ENCODE peak calls at places on chromosomes 13 and 19, in five cellular contexts. Z is colonic mucosa, Y is bronchial epithelial cell, L is cardiac muscle cell, T is Caco-2. B is an unnamed sample.

GRCh38 chr13:65787087-65787486 is 1443.0 kb downstream of the PCDH9 start:
- DNase-seq in Z (no peak), Y (no peak), L (peak), T (no peak), B (no peak)

GRCh38 chr19:2618611-2619010 is 83.9 kb downstream of the GNG7 start:
- DNase-seq in Z (peak), Y (peak), L (peak), T (no peak), B (peak)

GRCh38 chr19:14553939-14554243 is 18.0 kb downstream of the NDUFB7 start:
- DNase-seq in Z (no peak), Y (no peak), L (no peak), T (no peak), B (no peak)

GRCh38 chr13:21133077-21133476 is 43.3 kb downstream of the SKA3 start:
- DNase-seq in Z (no peak), Y (no peak), L (no peak), T (no peak), B (no peak)

GRCh38 chr13:25468330-25469178 is 96.8 kb downstream of the ATP8A2 start:
- DNase-seq in Z (no peak), Y (no peak), L (peak), T (no peak), B (peak)

GRCh38 chr19:9342610-9343304 is 18.8 kb downstream of the ZNF559 start:
- DNase-seq in Z (no peak), Y (no peak), L (no peak), T (no peak), B (no peak)

GRCh38 chr13:42083138-42083770 is 34.8 kb downstream of the DGKH start:
- DNase-seq in Z (no peak), Y (no peak), L (no peak), T (no peak), B (no peak)

GRCh38 chr13:34654203-34654602 is 287.9 kb upstream of the NBEA start:
- DNase-seq in Z (no peak), Y (no peak), L (no peak), T (no peak), B (no peak)

GRCh38 chr13:40792284-40793051 is 3.1 kb downstream of the SLC25A15 start:
- DNase-seq in Z (no peak), Y (no peak), L (no peak), T (no peak), B (no peak)

GRCh38 chr19:2625434-2625833 is 77.1 kb downstream of the GNG7 start:
- DNase-seq in Z (peak), Y (no peak), L (no peak), T (no peak), B (no peak)

GRCh38 chr19:36046443-36047050 is 7.5 kb downstream of the THAP8 start:
- DNase-seq in Z (no peak), Y (no peak), L (peak), T (no peak), B (no peak)

GRCh38 chr19:36747750-36748149 is 24.9 kb downstream of the ZNF850 start:
- DNase-seq in Z (no peak), Y (no peak), L (no peak), T (no peak), B (no peak)

GRCh38 chr13:59975807-59976445 is 187.8 kb downstream of the DIAPH3 start:
- DNase-seq in Z (no peak), Y (no peak), L (no peak), T (no peak), B (no peak)

GRCh38 chr13:44648392-44649117 is 72.4 kb upstream of the TSC22D1 start:
- DNase-seq in Z (no peak), Y (peak), L (peak), T (peak), B (peak)

GRCh38 chr13:95677564-95678386 is 836 bp downstream of the DNAJC3 start:
- DNase-seq in Z (peak), Y (peak), L (peak), T (no peak), B (peak)

GRCh38 chr19:51530616-51531015 is 854 bp downstream of the SIGLEC6 start:
- DNase-seq in Z (no peak), Y (no peak), L (no peak), T (no peak), B (no peak)
- H3K4me3 ChIP-seq in Z (no peak), Y (no peak), L (no peak), T (no peak), B (no peak)

GRCh38 chr19:17123041-17123440 is 47.5 kb downstream of the MYO9B start:
- DNase-seq in Z (no peak), Y (no peak), L (no peak), T (no peak), B (no peak)
- H3K4me3 ChIP-seq in Z (no peak), Y (no peak), L (no peak), T (no peak), B (no peak)

GRCh38 chr19:1580957-1581356 is 11.7 kb downstream of the MBD3 start:
- DNase-seq in Z (no peak), Y (no peak), L (no peak), T (no peak), B (no peak)
- H3K4me3 ChIP-seq in Z (no peak), Y (no peak), L (no peak), T (no peak), B (no peak)

GRCh38 chr13:112708560-112709240 is 18.9 kb downstream of the ATP11A start:
- DNase-seq in Z (no peak), Y (no peak), L (no peak), T (no peak), B (no peak)

GRCh38 chr13:112709825-112710783 is 20.3 kb downstream of the ATP11A start:
- DNase-seq in Z (no peak), Y (no peak), L (no peak), T (no peak), B (no peak)

GRCh38 chr13:112712451-112712881 is 22.6 kb downstream of the ATP11A start:
- DNase-seq in Z (no peak), Y (no peak), L (no peak), T (no peak), B (no peak)

GRCh38 chr13:112711528-112712265 is 21.9 kb downstream of the ATP11A start:
- DNase-seq in Z (peak), Y (peak), L (peak), T (peak), B (peak)

DNA sequence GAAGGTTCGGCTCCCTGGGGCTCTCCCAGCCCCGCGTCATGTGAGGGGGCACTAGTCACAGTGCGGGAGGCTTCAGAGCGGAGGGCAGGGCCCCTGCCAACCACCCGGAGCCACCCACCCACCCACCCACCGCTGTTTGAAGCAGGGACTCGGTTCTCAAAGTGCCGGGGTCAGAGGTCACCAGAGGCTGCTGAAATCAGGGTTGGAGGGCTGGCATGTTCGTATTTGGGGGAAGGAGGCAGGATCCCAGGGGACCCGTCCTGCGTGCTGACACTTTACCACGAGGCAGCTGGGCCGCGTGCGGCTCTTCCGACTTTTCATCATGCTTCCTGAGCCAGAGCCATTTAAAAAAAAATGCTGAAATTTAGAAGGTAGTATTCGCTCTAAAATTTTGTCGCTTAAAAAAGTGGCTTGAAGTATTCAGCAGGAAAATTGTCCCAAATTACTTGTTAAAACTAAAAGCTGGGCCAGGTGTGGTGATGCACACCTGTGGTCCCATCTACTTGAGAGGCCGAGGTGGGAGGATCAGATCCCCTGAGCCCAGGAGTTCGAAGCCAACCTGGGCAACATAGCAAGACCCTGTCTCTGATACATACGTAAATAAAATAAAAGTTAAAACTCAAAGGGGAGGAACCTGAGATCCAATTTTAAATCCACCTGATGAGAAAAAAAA is 21.2 kb downstream of the ATP11A start:
- DNase-seq in Z (no peak), Y (no peak), L (peak), T (no peak), B (no peak)
- H3K4me3 ChIP-seq in Z (no peak), Y (peak), L (no peak), T (peak), B (no peak)

GRCh38 chr13:100095498-100095897 is 6.6 kb downstream of the PCCA start:
- DNase-seq in Z (no peak), Y (no peak), L (no peak), T (no peak), B (no peak)

GRCh38 chr13:100096526-100096925 is 7.6 kb downstream of the PCCA start:
- DNase-seq in Z (no peak), Y (no peak), L (no peak), T (no peak), B (no peak)

GRCh38 chr13:100097821-100098220 is 8.9 kb downstream of the PCCA start:
- DNase-seq in Z (no peak), Y (no peak), L (no peak), T (no peak), B (no peak)

GRCh38 chr13:100100115-100100879 is 11.4 kb downstream of the PCCA start:
- DNase-seq in Z (peak), Y (peak), L (peak), T (no peak), B (peak)

DNA sequence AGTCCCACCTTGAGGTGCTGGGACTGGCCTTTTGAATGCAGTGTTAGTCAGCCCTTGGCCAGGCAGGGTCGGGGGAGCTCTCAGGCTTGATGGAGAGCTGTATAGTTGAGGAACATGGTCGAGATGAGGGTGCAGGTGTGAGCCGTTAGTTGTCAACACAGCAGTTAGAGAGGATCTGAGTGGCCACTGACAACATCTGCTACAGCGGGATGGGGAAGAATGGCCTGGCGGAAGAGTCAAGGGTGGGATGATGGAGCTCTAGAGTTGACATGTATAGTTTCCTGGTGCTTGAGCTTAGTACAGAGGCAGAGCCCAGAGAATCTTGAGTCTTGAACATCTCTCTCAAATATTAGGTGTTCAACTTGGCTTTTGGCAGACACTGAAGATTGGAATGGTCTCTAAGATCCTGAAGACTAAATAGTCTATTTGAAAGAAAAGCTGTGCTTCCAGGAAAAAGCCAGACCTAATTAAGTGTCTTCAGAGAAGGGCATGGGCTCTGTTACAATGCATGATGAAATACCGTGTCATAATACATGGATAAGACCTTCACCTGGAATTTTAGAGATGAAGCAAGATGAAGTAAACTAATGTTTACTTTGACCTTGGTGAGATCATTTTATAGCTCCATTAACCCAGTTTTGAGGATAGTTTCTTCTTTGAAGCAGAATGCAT is 9.7 kb downstream of the PCCA start:
- DNase-seq in Z (no peak), Y (no peak), L (peak), T (peak), B (no peak)
- H3K4me3 ChIP-seq in Z (no peak), Y (no peak), L (no peak), T (no peak), B (no peak)

DNA sequence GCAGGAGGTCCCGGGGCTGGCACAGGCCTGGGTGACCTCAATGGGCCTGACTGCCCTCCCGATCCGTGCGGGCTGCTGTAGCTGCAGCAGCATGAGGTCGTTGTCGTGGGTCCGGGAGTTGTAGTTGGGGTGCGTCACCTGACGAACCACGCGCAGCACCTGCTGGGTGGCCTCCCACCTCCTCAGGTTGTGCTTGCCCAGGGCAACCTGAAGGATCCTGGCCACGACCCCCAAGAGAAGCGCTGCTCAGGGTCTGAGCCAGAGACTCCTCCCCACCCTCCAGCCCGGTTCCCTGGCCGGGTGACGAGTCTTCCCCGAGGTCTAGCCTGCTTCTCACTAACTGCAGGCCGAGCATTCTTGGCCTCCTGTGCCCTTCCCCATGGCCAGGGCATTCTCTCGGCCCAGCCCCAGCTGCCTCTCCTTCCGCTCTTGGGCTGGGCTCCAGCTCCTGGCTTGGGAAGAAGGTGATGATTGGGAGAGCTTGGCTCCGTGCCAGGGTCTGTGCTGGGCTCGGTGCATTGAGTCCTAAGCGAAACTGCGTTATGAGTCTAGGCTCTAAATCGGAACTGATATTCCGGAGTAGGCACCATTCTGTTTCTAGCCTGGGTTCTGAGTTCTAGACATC is 3.1 kb downstream of the KLK14 start:
- DNase-seq in Z (no peak), Y (peak), L (peak), T (no peak), B (no peak)
- H3K4me3 ChIP-seq in Z (no peak), Y (no peak), L (no peak), T (no peak), B (no peak)

GRCh38 chr19:53537523-53538377 is at the start of gene ZNF331:
- DNase-seq in Z (peak), Y (peak), L (peak), T (peak), B (peak)
- H3K4me3 ChIP-seq in Z (peak), Y (peak), L (peak), T (peak), B (peak)

GRCh38 chr19:17243854-17244617 is 1.7 kb downstream of the NR2F6 start:
- DNase-seq in Z (peak), Y (no peak), L (peak), T (no peak), B (no peak)
- H3K4me3 ChIP-seq in Z (peak), Y (peak), L (peak), T (peak), B (peak)

GRCh38 chr13:106352850-106353249 is 182.6 kb downstream of the EFNB2 start:
- DNase-seq in Z (no peak), Y (no peak), L (no peak), T (no peak), B (no peak)

GRCh38 chr13:106349080-106349841 is 186.2 kb downstream of the EFNB2 start:
- DNase-seq in Z (peak), Y (peak), L (peak), T (peak), B (peak)

GRCh38 chr13:106348032-106348431 is 187.4 kb downstream of the EFNB2 start:
- DNase-seq in Z (no peak), Y (peak), L (peak), T (peak), B (peak)

GRCh38 chr13:106354961-106355360 is 180.5 kb downstream of the EFNB2 start:
- DNase-seq in Z (peak), Y (no peak), L (no peak), T (no peak), B (no peak)

DNA sequence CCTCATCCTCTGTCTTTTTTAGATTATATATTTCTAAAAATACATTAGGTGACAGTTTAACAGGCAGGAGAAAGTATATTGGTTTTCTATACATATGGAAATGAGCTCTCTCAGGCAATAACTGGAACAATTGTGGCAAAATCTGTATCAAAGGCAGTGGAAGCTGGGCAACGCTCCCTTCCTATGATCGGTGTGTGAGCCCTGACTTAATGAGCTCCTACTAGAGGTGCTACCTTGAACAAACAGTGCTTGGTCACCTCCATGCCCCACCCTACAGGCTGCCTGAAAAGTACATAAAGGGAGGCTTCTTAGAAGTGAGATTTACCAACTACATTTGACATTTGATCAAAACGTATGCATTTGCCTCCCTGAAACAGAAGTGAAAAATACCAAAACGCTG is 185.3 kb downstream of the EFNB2 start:
- DNase-seq in Z (peak), Y (no peak), L (no peak), T (no peak), B (peak)
- H3K4me3 ChIP-seq in Z (no peak), Y (no peak), L (no peak), T (no peak), B (no peak)

GRCh38 chr13:31278874-31279273 is 79.1 kb downstream of the B3GLCT start:
- DNase-seq in Z (no peak), Y (no peak), L (no peak), T (no peak), B (no peak)

DNA sequence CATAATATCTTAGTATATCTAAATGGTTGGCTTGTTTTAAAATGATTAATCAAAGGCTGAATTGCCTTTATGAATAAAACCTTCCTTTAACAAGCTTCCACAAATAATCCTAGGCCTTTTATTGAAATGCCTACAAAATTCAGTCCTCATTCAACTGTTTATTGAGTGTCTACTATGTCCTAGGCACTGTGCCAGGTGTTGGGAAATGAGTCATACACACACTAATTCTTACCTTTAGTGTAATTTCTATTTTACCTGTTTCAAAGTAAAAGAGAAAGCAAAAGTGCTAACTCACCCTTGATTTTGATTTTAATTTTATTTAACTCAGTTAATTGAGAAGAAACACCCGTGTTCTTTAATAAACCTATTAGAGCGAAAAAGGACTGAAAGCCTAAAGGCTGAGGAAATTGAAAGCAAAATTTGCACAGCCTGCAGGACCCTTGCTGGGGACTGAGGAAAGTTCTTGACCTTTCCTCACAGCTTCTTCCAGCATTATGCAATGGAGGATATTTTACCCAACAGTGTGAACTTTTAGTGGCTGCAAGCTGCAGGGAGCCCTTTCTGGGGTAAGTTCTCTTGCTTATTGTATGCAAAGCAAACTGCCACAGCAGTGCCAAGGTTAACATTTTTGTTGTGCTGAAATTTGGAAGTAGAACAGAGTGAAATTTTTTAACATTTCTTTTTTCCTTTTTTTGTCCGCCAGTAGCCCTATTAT is 83.1 kb downstream of the B3GLCT start:
- DNase-seq in Z (no peak), Y (peak), L (peak), T (no peak), B (peak)
- H3K4me3 ChIP-seq in Z (no peak), Y (no peak), L (no peak), T (no peak), B (no peak)